ENCODE peak calls at places on chromosome 7, in six cellular contexts. L is left lung, R is heart left ventricle, Y is suprapubic skin, A is tibial artery, Z is lower lobe of right lung. Q is an unnamed sample.

GRCh38 chr7:33757563-33758165 is 147.7 kb upstream of the BMPER start:
- DNase-seq in L (no peak), R (no peak), Y (no peak), A (peak; percentile 46), Z (no peak), Q (no peak)

GRCh38 chr7:92773808-92774207 is 62.6 kb downstream of the CDK6 start:
- DNase-seq in L (no peak), R (no peak), Y (no peak), A (no peak), Z (no peak), Q (no peak)

GRCh38 chr7:12674861-12675260 is 12.6 kb upstream of the ARL4A start:
- DNase-seq in L (no peak), R (no peak), Y (no peak), A (no peak), Z (no peak), Q (no peak)

GRCh38 chr7:137755846-137756685 is 90.7 kb downstream of the DGKI start:
- DNase-seq in L (no peak), R (no peak), Y (no peak), A (no peak), Z (no peak), Q (no peak)

GRCh38 chr7:150962743-150963399 is 15.2 kb downstream of the KCNH2 start:
- DNase-seq in L (peak; percentile 81), R (peak; percentile 69), Y (no peak), A (no peak), Z (peak; percentile 66), Q (no peak)

GRCh38 chr7:28957822-28958234 is 302 bp downstream of the TRIL start:
- DNase-seq in L (peak; percentile 73), R (no peak), Y (no peak), A (no peak), Z (no peak), Q (no peak)

GRCh38 chr7:43454936-43455518 is 127.9 kb upstream of the STK17A start:
- DNase-seq in L (no peak), R (no peak), Y (no peak), A (no peak), Z (no peak), Q (no peak)

GRCh38 chr7:2542011-2542923 is 13.1 kb downstream of the BRAT1 start:
- DNase-seq in L (peak; percentile 65), R (peak; percentile 17), Y (peak; percentile 60), A (no peak), Z (peak; percentile 42), Q (no peak)

GRCh38 chr7:9835204-9835603 is 1138.5 kb upstream of the PHF14 start:
- DNase-seq in L (no peak), R (no peak), Y (no peak), A (no peak), Z (no peak), Q (no peak)

GRCh38 chr7:42314696-42315095 is 77.7 kb upstream of the GLI3 start:
- DNase-seq in L (no peak), R (no peak), Y (no peak), A (no peak), Z (no peak), Q (no peak)

GRCh38 chr7:156510966-156511365 is 129.6 kb upstream of the RNF32 start:
- DNase-seq in L (no peak), R (no peak), Y (no peak), A (no peak), Z (no peak), Q (no peak)

GRCh38 chr7:21338728-21339164 is 89.1 kb upstream of the SP4 start:
- DNase-seq in L (no peak), R (no peak), Y (no peak), A (no peak), Z (no peak), Q (no peak)

GRCh38 chr7:108576110-108576509 is 6.4 kb downstream of the DNAJB9 start:
- DNase-seq in L (no peak), R (no peak), Y (no peak), A (no peak), Z (no peak), Q (no peak)

GRCh38 chr7:149882264-149883048 is 8.7 kb downstream of the ATP6V0E2 start:
- DNase-seq in L (no peak), R (peak; percentile 21), Y (no peak), A (no peak), Z (no peak), Q (no peak)

GRCh38 chr7:101302641-101303101 is 18.9 kb downstream of the IFT22 start:
- DNase-seq in L (peak; percentile 65), R (no peak), Y (no peak), A (no peak), Z (no peak), Q (no peak)

GRCh38 chr7:20102970-20103369 is 114.2 kb downstream of the MACC1 start:
- DNase-seq in L (no peak), R (no peak), Y (no peak), A (no peak), Z (no peak), Q (no peak)

GRCh38 chr7:104045183-104045582 is 55.7 kb upstream of the RELN start:
- DNase-seq in L (no peak), R (no peak), Y (no peak), A (no peak), Z (no peak), Q (no peak)

GRCh38 chr7:138001529-138002095 is at the start of gene CREB3L2:
- DNase-seq in L (peak; percentile 94), R (no peak), Y (peak; percentile 87), A (peak; percentile 73), Z (peak; percentile 87), Q (peak; percentile 74)

GRCh38 chr7:31775511-31775910 is 88.5 kb downstream of the PPP1R17 start:
- DNase-seq in L (no peak), R (no peak), Y (no peak), A (no peak), Z (no peak), Q (no peak)

GRCh38 chr7:55552320-55553086 is 19.8 kb downstream of the VOPP1 start:
- DNase-seq in L (no peak), R (no peak), Y (no peak), A (no peak), Z (no peak), Q (peak; percentile 73)
- H3K4me1 ChIP-seq in L (peaks cover 46% of the 10 kb centered on the region), R (peaks cover 23% of the 10 kb centered on the region), Y (peaks cover 61% of the 10 kb centered on the region), A (peaks cover 12% of the 10 kb centered on the region), Z (peaks cover 29% of the 10 kb centered on the region), Q (peaks cover 38% of the 10 kb centered on the region)

GRCh38 chr7:55140221-55140980 is 121.6 kb downstream of the EGFR start:
- DNase-seq in L (no peak), R (peak; percentile 48), Y (no peak), A (no peak), Z (no peak), Q (no peak)
- H3K27ac ChIP-seq in L (no peak overlapping the region), R (peak overlapping the region; percentile 14), Y (peak overlapping the region; percentile 55), A (no peak overlapping the region), Z (no peak overlapping the region), Q (peak overlapping the region; percentile 50)

GRCh38 chr7:55573234-55573504 is 867 bp upstream of the VOPP1 start:
- DNase-seq in L (no peak), R (no peak), Y (no peak), A (no peak), Z (no peak), Q (no peak)

GRCh38 chr7:55572378-55573233 is at the start of gene VOPP1:
- DNase-seq in L (peak; percentile 92), R (peak; percentile 77), Y (peak; percentile 77), A (peak; percentile 34), Z (peak; percentile 73), Q (no peak)

GRCh38 chr7:55570939-55571338 is 1.4 kb downstream of the VOPP1 start:
- DNase-seq in L (no peak), R (no peak), Y (no peak), A (no peak), Z (no peak), Q (no peak)

GRCh38 chr7:55570218-55570873 is 2.0 kb downstream of the VOPP1 start:
- DNase-seq in L (no peak), R (no peak), Y (no peak), A (no peak), Z (no peak), Q (no peak)

DNA sequence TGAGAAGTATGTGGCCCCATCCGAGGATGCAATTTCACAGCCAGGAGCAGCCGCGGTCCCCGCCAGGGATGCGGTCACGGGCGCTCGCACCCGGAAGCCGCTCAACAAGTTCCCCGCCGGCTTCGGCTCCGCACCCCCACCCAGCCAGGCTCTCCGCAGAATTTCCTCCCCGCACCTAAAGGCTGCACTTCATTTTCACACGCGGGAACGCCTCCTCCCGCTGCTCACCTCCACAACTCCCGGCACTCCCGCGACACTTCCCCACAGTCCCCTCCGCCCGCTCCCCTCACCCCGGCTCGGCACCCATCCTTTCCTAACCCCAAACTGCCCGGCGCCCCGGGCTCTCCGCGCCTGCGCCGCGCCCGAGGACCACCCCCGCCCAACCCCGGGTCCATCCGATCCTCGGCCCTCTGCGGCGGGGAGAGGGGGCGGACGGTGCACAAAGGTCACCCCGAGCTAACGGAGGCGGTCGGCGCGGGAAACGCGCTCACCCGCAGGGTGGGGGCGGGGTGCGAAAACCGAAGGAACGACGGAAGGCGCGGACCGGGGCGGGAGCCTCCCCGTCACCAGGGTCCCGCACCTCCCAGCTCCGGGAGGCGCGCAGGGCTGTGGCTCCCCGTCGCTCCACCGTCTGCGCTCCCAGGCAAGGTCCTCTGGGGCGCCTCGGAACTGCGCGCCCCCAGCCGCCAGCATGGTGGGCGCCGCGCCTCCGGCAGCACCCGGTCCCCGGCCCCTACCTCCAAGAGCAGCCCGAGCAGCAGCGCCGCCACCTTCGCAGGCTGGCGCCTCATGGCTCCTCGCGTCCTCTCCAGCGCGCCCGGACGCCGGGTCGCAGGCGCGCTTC is 546 bp downstream of the VOPP1 start:
- DNase-seq in L (peak; percentile 93), R (peak; percentile 62), Y (peak; percentile 77), A (peak; percentile 40), Z (peak; percentile 76), Q (no peak)
- H3K4me1 ChIP-seq in L (peaks cover 52% of the 10 kb centered on the region), R (peaks cover 29% of the 10 kb centered on the region), Y (peaks cover 43% of the 10 kb centered on the region), A (peaks cover 30% of the 10 kb centered on the region), Z (peaks cover 50% of the 10 kb centered on the region), Q (peaks cover 33% of the 10 kb centered on the region)

DNA sequence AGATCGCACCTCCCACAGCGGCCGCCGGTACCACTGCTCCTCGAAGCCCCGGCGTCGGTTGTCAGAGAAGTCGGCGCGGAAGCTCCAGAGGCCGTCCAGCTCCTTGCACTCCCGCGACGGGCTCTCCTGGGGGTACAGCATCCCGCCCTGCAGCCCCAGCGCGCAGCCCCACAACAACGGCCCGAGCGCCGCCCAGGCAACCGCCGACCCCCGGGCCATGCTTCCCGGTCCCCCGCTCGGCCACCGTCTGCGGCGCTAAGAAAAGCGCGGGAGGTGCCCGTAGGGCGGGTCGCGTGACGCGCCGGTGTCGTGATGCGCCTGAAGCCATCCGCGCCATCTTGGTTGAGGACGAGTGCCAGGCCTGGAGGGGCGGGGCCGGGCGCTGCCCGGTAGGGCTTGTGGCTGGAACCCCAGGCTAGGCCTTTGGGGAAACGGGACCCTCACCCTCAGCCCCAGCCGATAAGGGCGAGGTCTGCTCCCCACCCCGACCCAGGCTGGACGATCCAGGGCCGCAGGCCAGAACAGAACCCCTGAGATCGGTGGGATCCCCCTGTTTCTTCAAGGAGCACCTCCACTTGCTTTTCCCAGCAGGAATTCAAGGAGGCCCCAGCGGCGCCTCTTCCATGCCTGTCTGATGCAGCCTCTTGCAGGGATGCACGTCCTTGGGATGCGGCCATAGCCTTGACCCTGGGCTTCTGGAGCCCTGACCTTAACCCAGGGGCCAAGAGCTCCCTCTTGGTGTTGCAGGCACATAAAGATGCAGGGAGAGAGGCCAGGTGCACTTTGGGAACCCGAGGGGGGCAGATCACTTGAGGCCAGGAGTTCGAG is at the start of gene GUSB:
- DNase-seq in L (peak; percentile 98), R (peak; percentile 94), Y (peak; percentile 93), A (peak; percentile 87), Z (peak; percentile 95), Q (peak; percentile 85)
- H3K27ac ChIP-seq in L (peak within 1 kb of the TSS; percentile 87), R (peak within 1 kb of the TSS; percentile 90), Y (peak within 1 kb of the TSS; percentile 72), A (peak within 1 kb of the TSS; percentile 82), Z (peak within 1 kb of the TSS; percentile 93), Q (peak within 1 kb of the TSS; percentile 44)